ENCODE peak calls at places on chromosomes 2 and 18, in five cellular contexts. R is heart left ventricle, Y is neuronal stem cell, P is ascending aorta, C is endodermal cell. D is an unnamed sample.

GRCh38 chr2:223416826-223417610 is 185.1 kb downstream of the SCG2 start:
- DNase-seq in R (no peak), Y (no peak), P (no peak), C (no peak), D (no peak)

GRCh38 chr2:207750315-207750714 is 19.4 kb downstream of the FZD5 start:
- DNase-seq in R (no peak), Y (no peak), P (no peak), C (no peak), D (no peak)

GRCh38 chr2:220148849-220149248 is 521.4 kb downstream of the SLC4A3 start:
- DNase-seq in R (no peak), Y (no peak), P (no peak), C (no peak), D (no peak)

GRCh38 chr2:97945791-97946190 is 50.0 kb downstream of the TMEM131 start:
- DNase-seq in R (no peak), Y (no peak), P (no peak), C (no peak), D (no peak)

GRCh38 chr18:43893001-43893637 is 615.8 kb upstream of the SYT4 start:
- DNase-seq in R (no peak), Y (no peak), P (no peak), C (no peak), D (no peak)

GRCh38 chr18:67318651-67319050 is 197.9 kb downstream of the DSEL start:
- DNase-seq in R (no peak), Y (no peak), P (no peak), C (no peak), D (no peak)

GRCh38 chr2:241898681-241899270 is 29.2 kb downstream of the RTP5 start:
- DNase-seq in R (no peak), Y (no peak), P (no peak), C (no peak), D (no peak)

GRCh38 chr2:101223814-101224231 is 28.9 kb upstream of the CNOT11 start:
- DNase-seq in R (no peak), Y (no peak), P (no peak), C (no peak), D (peak; percentile 63)

GRCh38 chr2:213150315-213150951 is 979 bp downstream of the IKZF2 start:
- DNase-seq in R (peak; percentile 34), Y (peak; percentile 27), P (no peak), C (peak; percentile 73), D (no peak)

GRCh38 chr2:165621086-165621560 is 151.6 kb downstream of the CSRNP3 start:
- DNase-seq in R (no peak), Y (no peak), P (no peak), C (no peak), D (no peak)

GRCh38 chr2:127047054-127047453 is 59.9 kb downstream of the BIN1 start:
- DNase-seq in R (no peak), Y (no peak), P (no peak), C (peak; percentile 29), D (no peak)

GRCh38 chr18:46152808-46153617 is 48.8 kb downstream of the HAUS1 start:
- DNase-seq in R (no peak), Y (peak; percentile 23), P (no peak), C (peak; percentile 79), D (no peak)

GRCh38 chr18:59706499-59706898 is 9.3 kb upstream of the CCBE1 start:
- DNase-seq in R (no peak), Y (no peak), P (no peak), C (peak; percentile 58), D (no peak)

GRCh38 chr2:48856144-48856543 is 100.6 kb upstream of the LHCGR start:
- DNase-seq in R (no peak), Y (no peak), P (no peak), C (no peak), D (no peak)

GRCh38 chr2:25305809-25306208 is 35.9 kb downstream of the DNMT3A start:
- DNase-seq in R (no peak), Y (no peak), P (no peak), C (no peak), D (no peak)

GRCh38 chr2:62717503-62718081 is 12.1 kb downstream of the EHBP1 start:
- DNase-seq in R (no peak), Y (no peak), P (no peak), C (no peak), D (no peak)

GRCh38 chr2:27873091-27873490 is 17.1 kb downstream of the RBKS start:
- DNase-seq in R (no peak), Y (no peak), P (no peak), C (no peak), D (no peak)

GRCh38 chr18:75167759-75168211 is 41.2 kb downstream of the PTGR3 start:
- DNase-seq in R (peak; percentile 44), Y (no peak), P (no peak), C (peak; percentile 31), D (no peak)

GRCh38 chr2:170087394-170087793 is 90.6 kb upstream of the MYO3B start:
- DNase-seq in R (no peak), Y (no peak), P (no peak), C (no peak), D (no peak)

GRCh38 chr2:74554821-74555531 is 456 bp downstream of the DOK1 start:
- DNase-seq in R (peak; percentile 42), Y (peak; percentile 49), P (no peak), C (peak; percentile 85), D (no peak)

GRCh38 chr2:161976300-161976699 is 97.7 kb downstream of the DPP4 start:
- DNase-seq in R (no peak), Y (no peak), P (no peak), C (no peak), D (no peak)

GRCh38 chr2:157055660-157056199 is 201.8 kb upstream of the GALNT5 start:
- DNase-seq in R (no peak), Y (no peak), P (no peak), C (no peak), D (no peak)

GRCh38 chr18:56639094-56639361 is 636 bp upstream of the TXNL1 start:
- DNase-seq in R (no peak), Y (no peak), P (no peak), C (no peak), D (no peak)

GRCh38 chr2:141767051-141767450 is 363.8 kb downstream of the LRP1B start:
- DNase-seq in R (no peak), Y (no peak), P (no peak), C (no peak), D (no peak)

GRCh38 chr2:38128653-38129052 is 52.7 kb upstream of the CYP1B1 start:
- DNase-seq in R (peak; percentile 53), Y (no peak), P (peak; percentile 33), C (no peak), D (no peak)

GRCh38 chr18:38038242-38038641 is 472.6 kb upstream of the CELF4 start:
- DNase-seq in R (no peak), Y (no peak), P (no peak), C (no peak), D (no peak)

GRCh38 chr2:235774153-235774552 is 280.3 kb downstream of the AGAP1 start:
- DNase-seq in R (no peak), Y (no peak), P (no peak), C (peak; percentile 52), D (no peak)

GRCh38 chr2:235769046-235769445 is 275.2 kb downstream of the AGAP1 start:
- DNase-seq in R (no peak), Y (no peak), P (no peak), C (peak; percentile 15), D (no peak)

GRCh38 chr2:235773188-235773928 is 279.5 kb downstream of the AGAP1 start:
- DNase-seq in R (no peak), Y (no peak), P (no peak), C (peak; percentile 53), D (no peak)

GRCh38 chr2:235768606-235769005 is 274.8 kb downstream of the AGAP1 start:
- DNase-seq in R (no peak), Y (no peak), P (no peak), C (peak; percentile 38), D (no peak)

DNA sequence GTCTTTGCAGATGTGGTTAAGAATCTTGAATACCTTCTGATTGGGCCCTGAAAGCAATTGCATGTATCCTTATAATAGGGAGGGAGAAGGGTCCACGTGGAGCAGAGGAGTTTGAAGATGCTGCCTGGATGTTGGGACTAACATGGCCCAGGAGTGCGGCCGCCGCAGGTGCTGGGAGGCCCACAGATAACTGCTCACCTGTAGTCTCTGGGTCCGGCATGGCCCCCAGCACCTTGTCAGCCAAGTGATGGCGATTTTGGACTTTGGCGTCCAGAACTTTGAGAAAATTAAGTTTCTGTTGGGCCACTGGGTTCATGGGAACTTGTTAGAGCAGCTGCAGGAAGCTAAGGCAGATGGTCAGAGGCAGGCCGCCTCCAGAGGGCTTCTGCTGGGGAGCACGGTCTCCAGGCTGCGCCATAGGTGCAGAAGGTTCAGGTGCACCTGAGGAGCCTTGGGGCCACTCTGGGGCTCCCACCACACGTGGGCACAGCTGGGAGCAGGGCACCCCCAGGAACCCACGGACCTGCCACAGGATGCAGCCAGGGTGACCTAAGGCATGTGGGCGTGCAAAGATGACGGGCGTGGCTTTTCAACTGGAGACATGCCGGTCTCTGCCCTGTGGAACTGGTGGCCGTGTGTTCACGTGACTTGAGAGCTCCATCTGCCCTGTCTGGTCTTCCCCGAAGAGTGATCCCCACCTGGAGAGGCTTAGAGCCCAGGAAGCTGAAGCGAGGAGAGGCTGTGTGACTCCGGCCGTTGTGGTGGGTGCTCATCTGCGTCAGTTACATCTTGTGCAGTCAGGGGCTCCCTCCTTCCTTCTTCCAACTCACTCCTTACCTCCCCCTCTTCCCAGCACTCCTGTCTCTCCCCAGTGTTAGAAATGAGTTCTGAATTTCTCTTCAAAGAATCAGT is 277.3 kb downstream of the AGAP1 start:
- DNase-seq in R (no peak), Y (no peak), P (no peak), C (peak; percentile 34), D (no peak)
- H3K27ac ChIP-seq in R (no peak overlapping the region), Y (no peak overlapping the region), P (no peak overlapping the region), C (no peak overlapping the region), D (no peak overlapping the region)

GRCh38 chr18:79888016-79888415 is 63.4 kb downstream of the SLC66A2 start:
- DNase-seq in R (no peak), Y (no peak), P (no peak), C (no peak), D (no peak)

GRCh38 chr18:79890638-79891037 is 60.8 kb downstream of the SLC66A2 start:
- DNase-seq in R (no peak), Y (no peak), P (no peak), C (no peak), D (no peak)

GRCh38 chr18:79884963-79885728 is 66.3 kb downstream of the SLC66A2 start:
- DNase-seq in R (no peak), Y (no peak), P (no peak), C (peak; percentile 39), D (no peak)

GRCh38 chr18:79887181-79888000 is 64.1 kb downstream of the SLC66A2 start:
- DNase-seq in R (no peak), Y (no peak), P (no peak), C (peak; percentile 36), D (no peak)

DNA sequence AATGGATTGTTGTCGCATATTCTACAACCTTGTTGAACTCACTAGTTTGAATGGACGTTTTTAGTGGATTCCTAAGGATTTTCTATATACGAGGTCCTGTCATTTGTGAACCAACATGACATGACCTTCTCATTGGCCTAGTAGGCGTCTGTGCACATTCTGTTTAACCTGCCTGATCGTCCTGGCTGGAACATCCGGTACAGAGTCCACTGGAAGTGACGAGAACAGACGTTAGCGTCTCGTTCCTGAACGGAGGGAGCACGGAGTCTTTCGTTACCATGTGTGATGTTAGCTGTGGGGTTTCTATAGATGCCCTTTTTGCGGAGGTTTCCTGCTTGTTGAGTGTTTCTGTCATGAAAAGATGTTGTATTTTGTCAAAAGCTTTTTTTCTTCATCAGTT is 61.9 kb downstream of the SLC66A2 start:
- DNase-seq in R (no peak), Y (no peak), P (no peak), C (no peak), D (no peak)
- H3K9me3 ChIP-seq in R (no peaks in the 10 kb centered on the region), Y (peaks cover 26% of the 10 kb centered on the region), P (peaks cover 67% of the 10 kb centered on the region), C (peaks cover 60% of the 10 kb centered on the region), D (peaks cover 6% of the 10 kb centered on the region)

GRCh38 chr2:226136739-226137138 is 662.9 kb downstream of the IRS1 start:
- DNase-seq in R (no peak), Y (no peak), P (no peak), C (no peak), D (no peak)
- H3K27ac ChIP-seq in R (no peak overlapping the region), Y (no peak overlapping the region), P (no peak overlapping the region), C (no peak overlapping the region), D (no peak overlapping the region)

GRCh38 chr2:2635025-2635528 is 304.0 kb upstream of the MYT1L start:
- DNase-seq in R (no peak), Y (no peak), P (no peak), C (peak; percentile 17), D (no peak)
- H3K9me3 ChIP-seq in R (no peaks in the 10 kb centered on the region), Y (no peaks in the 10 kb centered on the region), P (no peaks in the 10 kb centered on the region), C (no peaks in the 10 kb centered on the region), D (no peaks in the 10 kb centered on the region)